ENCODE peak calls at places on chromosome 6, in ten cellular contexts. B is heart left ventricle; U is A549; T is mammary epithelial cell; H is hepatocyte; V is IMR-90; K is HCT116; W is uterus; O is CD8-positive, alpha-beta memory T cell; S is tibial artery. P is an unnamed sample.

GRCh38 chr6:84220809-84221409 is 6.5 kb downstream of the CEP162 start:
- DNase-seq in B (no peak), U (peak; percentile 20), T (peak; percentile 11), H (peak; percentile 27), V (peak; percentile 36), K (peak; percentile 10), W (no peak), O (no peak), S (no peak), P (no peak)

GRCh38 chr6:106053484-106053883 is 32.7 kb upstream of the PRDM1 start:
- DNase-seq in B (no peak), U (no peak), T (no peak), H (no peak), V (no peak), K (no peak), W (no peak), O (no peak), S (no peak), P (no peak)

GRCh38 chr6:152642578-152643375 is 5.6 kb upstream of the SYNE1 start:
- DNase-seq in B (peak; percentile 70), U (peak; percentile 78), T (peak; percentile 56), H (peak; percentile 69), V (peak; percentile 55), K (peak; percentile 53), W (peak; percentile 36), O (peak; percentile 73), S (peak; percentile 29), P (peak; percentile 51)

GRCh38 chr6:169287675-169288074 is 34.0 kb upstream of the THBS2 start:
- DNase-seq in B (no peak), U (no peak), T (no peak), H (no peak), V (no peak), K (no peak), W (no peak), O (no peak), S (no peak), P (no peak)

GRCh38 chr6:83838727-83839126 is 14.4 kb upstream of the RIPPLY2 start:
- DNase-seq in B (no peak), U (no peak), T (peak; percentile 50), H (no peak), V (peak; percentile 15), K (no peak), W (no peak), O (no peak), S (no peak), P (no peak)

GRCh38 chr6:75207211-75207984 is 1.5 kb upstream of the COL12A1 start:
- DNase-seq in B (no peak), U (no peak), T (no peak), H (peak; percentile 17), V (peak; percentile 42), K (no peak), W (peak; percentile 39), O (no peak), S (no peak), P (peak; percentile 23)

GRCh38 chr6:15023448-15023847 is 222.4 kb upstream of the JARID2 start:
- DNase-seq in B (no peak), U (no peak), T (peak; percentile 45), H (no peak), V (no peak), K (no peak), W (no peak), O (peak; percentile 59), S (no peak), P (no peak)

GRCh38 chr6:39416728-39417127 is 94.2 kb upstream of the KCNK16 start:
- DNase-seq in B (no peak), U (peak; percentile 37), T (peak; percentile 32), H (no peak), V (peak; percentile 40), K (no peak), W (no peak), O (no peak), S (peak; percentile 44), P (no peak)

GRCh38 chr6:14144678-14145113 is 27.1 kb downstream of the CD83 start:
- DNase-seq in B (peak; percentile 65), U (peak; percentile 66), T (peak; percentile 30), H (peak; percentile 85), V (peak; percentile 62), K (peak; percentile 69), W (peak; percentile 58), O (peak; percentile 78), S (peak; percentile 31), P (peak; percentile 60)

GRCh38 chr6:148980234-148980633 is 233.4 kb downstream of the UST start:
- DNase-seq in B (no peak), U (no peak), T (no peak), H (no peak), V (peak; percentile 24), K (no peak), W (no peak), O (no peak), S (no peak), P (no peak)

GRCh38 chr6:157194643-157195042 is 128.7 kb downstream of the TMEM242 start:
- DNase-seq in B (no peak), U (no peak), T (no peak), H (no peak), V (peak; percentile 65), K (no peak), W (no peak), O (no peak), S (no peak), P (no peak)

GRCh38 chr6:21142716-21143115 is 450.8 kb upstream of the SOX4 start:
- DNase-seq in B (no peak), U (no peak), T (no peak), H (no peak), V (no peak), K (no peak), W (no peak), O (no peak), S (no peak), P (no peak)

DNA sequence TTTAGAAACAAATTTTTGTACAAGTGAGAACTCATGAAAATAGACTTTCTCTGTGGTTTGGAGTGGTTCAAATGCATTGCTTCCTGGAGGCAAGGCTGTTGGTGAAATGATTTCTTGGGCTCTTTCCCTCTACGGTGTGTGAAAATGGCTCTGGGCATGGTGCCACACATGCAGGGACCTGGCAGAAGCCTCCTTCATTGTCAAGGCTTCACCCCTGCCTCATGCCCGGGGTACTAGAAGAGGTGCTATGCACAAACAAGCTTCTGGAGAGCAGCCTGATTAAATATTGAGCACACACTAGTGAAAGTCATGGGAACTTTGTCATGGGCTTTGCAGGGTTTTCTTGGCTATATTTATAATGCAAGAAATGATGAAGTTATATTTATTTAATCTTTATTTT is 20.8 kb downstream of the C6orf89 start:
- DNase-seq in B (peak; percentile 74), U (no peak), T (no peak), H (no peak), V (no peak), K (no peak), W (no peak), O (no peak), S (no peak), P (peak; percentile 77)
- H3K27ac ChIP-seq in B (peak overlapping the region; percentile 70), U (no peak overlapping the region), T (no peak overlapping the region), H (peak overlapping the region; percentile 81), V (no peak overlapping the region), K (no peak overlapping the region), W (no peak overlapping the region), O (no peak overlapping the region), S (peak overlapping the region; percentile 42), P (peak overlapping the region; percentile 41)

GRCh38 chr6:112218563-112218962 is 35.8 kb downstream of the LAMA4 start:
- DNase-seq in B (peak; percentile 66), U (peak; percentile 27), T (no peak), H (no peak), V (no peak), K (no peak), W (peak; percentile 80), O (no peak), S (no peak), P (peak; percentile 74)
- H3K4me1 ChIP-seq in B (peaks cover 65% of the 10 kb centered on the region), U (peaks cover 68% of the 10 kb centered on the region), T (peaks cover 15% of the 10 kb centered on the region), H (peaks cover 8% of the 10 kb centered on the region), V (peaks cover 28% of the 10 kb centered on the region), K (no peaks in the 10 kb centered on the region), W (peaks cover 7% of the 10 kb centered on the region), O (no peaks in the 10 kb centered on the region), S (peaks cover 62% of the 10 kb centered on the region), P (peaks cover 87% of the 10 kb centered on the region)

GRCh38 chr6:142773859-142774258 is 171.1 kb downstream of the HIVEP2 start:
- DNase-seq in B (no peak), U (no peak), T (no peak), H (peak; percentile 20), V (no peak), K (no peak), W (no peak), O (no peak), S (no peak), P (no peak)

GRCh38 chr6:142773324-142773723 is 171.7 kb downstream of the HIVEP2 start:
- DNase-seq in B (no peak), U (no peak), T (no peak), H (no peak), V (no peak), K (no peak), W (no peak), O (no peak), S (no peak), P (no peak)

GRCh38 chr6:142771162-142771561 is 173.8 kb downstream of the HIVEP2 start:
- DNase-seq in B (no peak), U (no peak), T (no peak), H (no peak), V (no peak), K (no peak), W (no peak), O (no peak), S (no peak), P (no peak)

DNA sequence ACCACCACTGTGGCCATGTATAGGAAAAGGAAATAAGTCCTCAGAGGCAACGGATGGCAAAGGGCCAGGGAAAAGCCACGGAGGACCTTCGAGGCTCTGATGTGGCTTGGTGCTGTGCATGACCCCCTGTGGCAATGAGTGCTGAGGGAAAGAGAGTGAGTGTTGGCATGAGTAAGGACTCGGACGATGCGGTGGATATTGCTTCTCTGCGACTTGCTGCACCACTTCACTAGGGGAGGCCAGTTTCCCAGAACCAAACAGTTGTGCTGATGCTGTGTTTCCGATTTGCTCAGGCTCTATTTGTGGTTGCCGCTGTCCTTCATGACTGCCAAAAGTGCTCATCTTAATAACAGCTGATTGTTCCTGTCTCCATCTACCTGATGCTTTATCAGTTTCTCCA is 170.7 kb downstream of the HIVEP2 start:
- DNase-seq in B (no peak), U (no peak), T (no peak), H (no peak), V (no peak), K (no peak), W (no peak), O (no peak), S (no peak), P (no peak)
- H3K27ac ChIP-seq in B (no peak overlapping the region), U (no peak overlapping the region), T (no peak overlapping the region), H (peak overlapping the region; percentile 66), V (no peak overlapping the region), K (no peak overlapping the region), W (no peak overlapping the region), O (no peak overlapping the region), S (no peak overlapping the region), P (no peak overlapping the region)

DNA sequence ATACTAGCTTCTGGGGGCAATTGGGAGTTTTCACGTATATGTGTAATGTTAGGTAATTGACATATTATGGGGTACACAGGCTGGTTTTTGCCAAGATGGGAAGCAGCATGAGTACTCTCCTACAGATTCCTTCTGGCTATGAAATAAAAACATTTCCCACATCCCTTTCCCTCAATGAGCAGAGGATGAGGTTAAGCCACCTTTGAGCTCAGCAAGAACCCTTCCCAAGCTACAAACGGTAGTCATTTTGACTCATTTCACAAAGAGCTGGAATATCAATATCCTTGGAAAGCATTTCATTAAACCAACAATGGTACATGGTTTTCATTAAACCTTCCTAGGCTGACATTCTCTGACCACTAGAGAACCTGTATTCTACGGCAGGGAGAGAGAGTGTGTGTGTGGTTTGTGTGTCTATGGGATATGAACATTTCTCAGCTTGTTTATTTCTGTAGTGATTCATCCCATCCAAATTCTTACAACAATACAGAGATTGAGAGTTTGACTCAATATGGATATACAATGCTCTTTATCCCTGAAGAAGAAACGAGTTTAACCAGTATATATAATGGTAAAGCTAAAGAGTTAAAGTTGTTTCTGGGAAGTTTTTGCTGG is 119.5 kb downstream of the ARHGAP18 start:
- DNase-seq in B (no peak), U (no peak), T (peak; percentile 90), H (no peak), V (peak; percentile 99), K (no peak), W (no peak), O (no peak), S (no peak), P (no peak)
- H3K4me1 ChIP-seq in B (no peaks in the 10 kb centered on the region), U (peaks cover 6% of the 10 kb centered on the region), T (peaks cover 34% of the 10 kb centered on the region), H (no peaks in the 10 kb centered on the region), V (peaks cover 15% of the 10 kb centered on the region), K (no peaks in the 10 kb centered on the region), W (no peaks in the 10 kb centered on the region), O (no peaks in the 10 kb centered on the region), S (no peaks in the 10 kb centered on the region), P (no peaks in the 10 kb centered on the region)